ENCODE peak calls at places on chromosomes 1 and 21, in nine cellular contexts. I, X, Z, C, W, T, S, G and B are unnamed samples.

GRCh38 chr1:234488954-234489691 is 10.1 kb upstream of the TARBP1 start:
- DNase-seq in I (no peak), X (no peak), Z (no peak), C (no peak), W (no peak), T (no peak), S (no peak), G (no peak), B (no peak)

GRCh38 chr1:193367863-193368262 is 181.4 kb upstream of the B3GALT2 start:
- DNase-seq in I (no peak), X (no peak), Z (no peak), C (no peak), W (no peak), T (no peak), S (no peak), G (no peak), B (no peak)

GRCh38 chr1:43538143-43538487 is 7.4 kb downstream of the PTPRF start:
- DNase-seq in I (no peak), X (no peak), Z (no peak), C (no peak), W (no peak), T (no peak), S (no peak), G (no peak), B (no peak)

GRCh38 chr1:98783821-98784220 is 122.3 kb downstream of the SNX7 start:
- DNase-seq in I (peak; percentile 37), X (no peak), Z (no peak), C (no peak), W (no peak), T (no peak), S (no peak), G (no peak), B (no peak)

GRCh38 chr1:81731989-81732388 is 68.7 kb upstream of the ADGRL2 start:
- DNase-seq in I (no peak), X (no peak), Z (no peak), C (no peak), W (no peak), T (no peak), S (no peak), G (no peak), B (peak; percentile 1)

GRCh38 chr1:109432336-109432735 is 6.1 kb upstream of the PSMA5 start:
- DNase-seq in I (no peak), X (no peak), Z (no peak), C (no peak), W (no peak), T (no peak), S (no peak), G (peak; percentile 24), B (no peak)

GRCh38 chr1:39288735-39289465 is 84.4 kb downstream of the MACF1 start:
- DNase-seq in I (no peak), X (no peak), Z (no peak), C (no peak), W (no peak), T (no peak), S (no peak), G (no peak), B (no peak)

GRCh38 chr1:230745071-230745470 is 2.1 kb upstream of the CAPN9 start:
- DNase-seq in I (no peak), X (no peak), Z (peak; percentile 20), C (no peak), W (no peak), T (no peak), S (no peak), G (no peak), B (no peak)

GRCh38 chr1:61993331-61993961 is 201.2 kb upstream of the L1TD1 start:
- DNase-seq in I (no peak), X (no peak), Z (no peak), C (no peak), W (peak; percentile 74), T (no peak), S (no peak), G (no peak), B (no peak)

GRCh38 chr1:221015159-221015558 is 135.9 kb downstream of the HLX start:
- DNase-seq in I (no peak), X (no peak), Z (no peak), C (no peak), W (no peak), T (no peak), S (no peak), G (no peak), B (no peak)

GRCh38 chr1:56525463-56526155 is 53.8 kb downstream of the PLPP3 start:
- DNase-seq in I (no peak), X (no peak), Z (no peak), C (no peak), W (peak; percentile 44), T (no peak), S (no peak), G (peak; percentile 72), B (no peak)

GRCh38 chr1:3746784-3747521 is 5.3 kb upstream of the CCDC27 start:
- DNase-seq in I (peak; percentile 95), X (peak; percentile 91), Z (peak; percentile 94), C (peak; percentile 95), W (peak; percentile 90), T (peak; percentile 80), S (peak; percentile 79), G (peak; percentile 89), B (no peak)

GRCh38 chr1:245915406-245915805 is 591.7 kb downstream of the SMYD3 start:
- DNase-seq in I (no peak), X (no peak), Z (no peak), C (no peak), W (no peak), T (no peak), S (no peak), G (no peak), B (no peak)

GRCh38 chr1:60463786-60464185 is 390.2 kb upstream of the C1orf87 start:
- DNase-seq in I (no peak), X (no peak), Z (no peak), C (no peak), W (no peak), T (no peak), S (no peak), G (no peak), B (no peak)

GRCh38 chr21:41032536-41032935 is 135.4 kb upstream of the BACE2 start:
- DNase-seq in I (no peak), X (no peak), Z (no peak), C (no peak), W (no peak), T (no peak), S (no peak), G (no peak), B (no peak)

GRCh38 chr1:152052606-152053005 is 15.8 kb upstream of the S100A11 start:
- DNase-seq in I (peak; percentile 95), X (peak; percentile 65), Z (peak; percentile 83), C (peak; percentile 89), W (peak; percentile 83), T (peak; percentile 88), S (peak; percentile 73), G (peak; percentile 87), B (peak; percentile 43)